ENCODE peak calls at places on chromosomes 1 and 21, in seven cellular contexts. I, L, M, O, V, Q and K are unnamed samples.
A peak's percentile ranks its signal among the peaks of the same experiment; 100 is the strongest.

GRCh38 chr1:228860911-228861829 is 125.9 kb downstream of the RHOU start:
- DNase-seq in L (no peak), I (no peak), V (no peak), Q (no peak), O (no peak), M (no peak), K (no peak)

GRCh38 chr21:15455819-15456462 is 273.8 kb upstream of the USP25 start:
- DNase-seq in M (no peak), Q (no peak), I (no peak), O (no peak), L (no peak), V (no peak), K (no peak)

GRCh38 chr1:231045318-231045717 is 5.3 kb upstream of the FAM89A start:
- DNase-seq in Q (no peak), I (no peak), O (no peak), M (no peak), V (no peak), L (no peak), K (no peak)

GRCh38 chr1:111702504-111703050 is 36.6 kb downstream of the INKA2 start:
- DNase-seq in O (no peak), M (no peak), L (no peak), Q (no peak), I (no peak), V (no peak), K (no peak)

GRCh38 chr21:40143822-40144525 is 276.7 kb downstream of the PCP4 start:
- DNase-seq in I (peak; percentile 37), M (peak; percentile 79), O (no peak), Q (no peak), V (peak; percentile 10), L (peak; percentile 26), K (peak; percentile 87)

GRCh38 chr1:164794310-164794709 is 235.3 kb downstream of the PBX1 start:
- DNase-seq in Q (peak; percentile 69), V (peak; percentile 38), M (peak; percentile 52), L (no peak), O (no peak), I (no peak), K (no peak)

GRCh38 chr1:5828322-5828935 is 163.8 kb downstream of the NPHP4 start:
- DNase-seq in M (no peak), L (no peak), O (no peak), I (no peak), V (no peak), Q (no peak), K (no peak)

GRCh38 chr1:246246430-246246829 is 260.6 kb downstream of the SMYD3 start:
- DNase-seq in L (no peak), O (no peak), M (no peak), I (no peak), V (no peak), Q (no peak), K (no peak)

GRCh38 chr1:23790696-23791433 is at the start of gene LYPLA2:
- DNase-seq in M (peak; percentile 95), L (peak; percentile 96), O (peak; percentile 97), V (peak; percentile 95), I (peak; percentile 88), Q (peak; percentile 67), K (peak; percentile 96)

GRCh38 chr1:119374208-119374877 is 5.8 kb downstream of the HAO2 start:
- DNase-seq in V (no peak), M (no peak), O (no peak), L (no peak), Q (no peak), I (no peak), K (no peak)